ENCODE peak calls at places on chromosomes 2 and 18, in nine cellular contexts. S is breast epithelium; J is PC-9; E is tibial nerve; K is CD4-positive, alpha-beta T cell; C is testis; W is cardiac muscle cell; U is aorta; I is endothelial cell of umbilical vein. N is an unnamed sample.

GRCh38 chr2:102291221-102292075 is 19.9 kb upstream of the IL1RL1 start:
- DNase-seq in S (no peak), J (peak), E (no peak), K (no peak), C (peak), W (no peak), U (no peak), I (no peak), N (no peak)

GRCh38 chr2:61074100-61074499 is 8.4 kb downstream of the SANBR start:
- DNase-seq in S (no peak), J (no peak), E (no peak), K (no peak), C (no peak), W (no peak), U (no peak), I (no peak), N (no peak)

GRCh38 chr18:42915240-42915791 is 200.2 kb downstream of the RIT2 start:
- DNase-seq in S (no peak), J (no peak), E (no peak), K (no peak), C (no peak), W (no peak), U (no peak), I (no peak), N (no peak)

GRCh38 chr2:195710407-195710806 is 53.4 kb downstream of the SLC39A10 start:
- DNase-seq in S (no peak), J (no peak), E (no peak), K (no peak), C (no peak), W (peak), U (no peak), I (no peak), N (no peak)

GRCh38 chr2:105882920-105883319 is 138.2 kb downstream of the NCK2 start:
- DNase-seq in S (no peak), J (no peak), E (no peak), K (no peak), C (no peak), W (no peak), U (no peak), I (no peak), N (no peak)

GRCh38 chr18:9232977-9233376 is 96.4 kb downstream of the ANKRD12 start:
- DNase-seq in S (no peak), J (no peak), E (no peak), K (no peak), C (no peak), W (no peak), U (no peak), I (no peak), N (no peak)

GRCh38 chr2:104945211-104945610 is 91.3 kb downstream of the POU3F3 start:
- DNase-seq in S (no peak), J (no peak), E (no peak), K (no peak), C (no peak), W (no peak), U (no peak), I (no peak), N (no peak)

GRCh38 chr2:201754683-201755415 is 25.9 kb downstream of the ALS2 start:
- DNase-seq in S (no peak), J (no peak), E (no peak), K (no peak), C (no peak), W (no peak), U (no peak), I (no peak), N (no peak)

GRCh38 chr2:117785740-117786139 is 28.8 kb upstream of the DDX18 start:
- DNase-seq in S (no peak), J (peak), E (no peak), K (no peak), C (peak), W (peak), U (no peak), I (peak), N (no peak)

GRCh38 chr2:63861220-63861822 is 19.6 kb downstream of the UGP2 start:
- DNase-seq in S (no peak), J (no peak), E (peak), K (peak), C (peak), W (peak), U (no peak), I (peak), N (no peak)

GRCh38 chr2:47725808-47726207 is 57.1 kb upstream of the MSH6 start:
- DNase-seq in S (no peak), J (no peak), E (no peak), K (no peak), C (no peak), W (peak), U (no peak), I (no peak), N (no peak)

GRCh38 chr2:219165058-219165930 is 4.5 kb downstream of the SLC23A3 start:
- DNase-seq in S (no peak), J (no peak), E (no peak), K (no peak), C (no peak), W (no peak), U (no peak), I (no peak), N (no peak)

GRCh38 chr2:216034065-216034464 is 20.7 kb upstream of the MREG start:
- DNase-seq in S (peak), J (peak), E (peak), K (peak), C (peak), W (peak), U (peak), I (peak), N (no peak)

GRCh38 chr2:71950256-71951066 is 197.2 kb downstream of the CYP26B1 start:
- DNase-seq in S (no peak), J (no peak), E (peak), K (no peak), C (peak), W (peak), U (peak), I (no peak), N (no peak)

GRCh38 chr2:53530126-53530525 is 237.5 kb upstream of the CHAC2 start:
- DNase-seq in S (no peak), J (no peak), E (no peak), K (no peak), C (no peak), W (no peak), U (no peak), I (no peak), N (no peak)

GRCh38 chr18:54112356-54112755 is 112.1 kb downstream of the MBD2 start:
- DNase-seq in S (no peak), J (no peak), E (no peak), K (no peak), C (no peak), W (peak), U (no peak), I (no peak), N (no peak)

GRCh38 chr18:77066689-77067088 is 65.9 kb downstream of the MBP start:
- DNase-seq in S (no peak), J (no peak), E (no peak), K (no peak), C (no peak), W (no peak), U (no peak), I (no peak), N (no peak)

GRCh38 chr18:1052301-1052700 is 147.6 kb downstream of the ADCYAP1 start:
- DNase-seq in S (no peak), J (no peak), E (no peak), K (no peak), C (no peak), W (no peak), U (no peak), I (no peak), N (no peak)

GRCh38 chr2:238220892-238221521 is 17.5 kb upstream of the ILKAP start:
- DNase-seq in S (no peak), J (no peak), E (no peak), K (no peak), C (no peak), W (peak), U (no peak), I (no peak), N (no peak)

GRCh38 chr2:71535526-71535925 is 82.2 kb downstream of the DYSF start:
- DNase-seq in S (peak), J (no peak), E (no peak), K (no peak), C (no peak), W (no peak), U (no peak), I (no peak), N (no peak)

GRCh38 chr2:109195193-109196045 is 66.4 kb downstream of the SH3RF3 start:
- DNase-seq in S (peak), J (no peak), E (no peak), K (no peak), C (no peak), W (no peak), U (no peak), I (no peak), N (no peak)

DNA sequence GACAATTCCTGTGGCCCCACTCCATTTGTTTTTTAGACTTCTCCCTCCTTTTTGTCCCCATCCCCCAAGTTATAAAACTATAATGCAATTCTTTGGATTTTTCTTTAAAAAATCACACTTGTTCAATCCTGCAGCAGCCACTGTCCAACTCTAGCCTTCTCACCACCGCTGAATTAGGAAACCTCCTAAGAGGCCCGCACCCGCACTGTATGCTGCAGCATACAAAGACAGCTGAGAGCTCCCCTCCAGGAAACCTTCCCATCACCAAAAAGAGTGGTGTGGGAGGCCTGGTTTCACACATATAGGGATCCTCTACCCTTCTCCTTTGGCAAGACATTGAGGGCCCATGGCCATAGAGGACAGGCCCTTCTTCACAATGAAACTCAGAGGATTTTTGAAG is 2.9 kb downstream of the PCGF1 start:
- DNase-seq in S (no peak), J (no peak), E (no peak), K (no peak), C (no peak), W (no peak), U (no peak), I (no peak), N (no peak)
- H3K27ac ChIP-seq in S (peak), J (no peak), E (no peak), K (no peak), C (no peak), W (no peak), U (no peak), I (no peak), N (no peak)

GRCh38 chr2:217846321-217846743 is 156.5 kb downstream of the TNS1 start:
- DNase-seq in S (no peak), J (no peak), E (no peak), K (no peak), C (no peak), W (no peak), U (peak), I (no peak), N (no peak)
- H3K27ac ChIP-seq in S (peak), J (no peak), E (peak), K (no peak), C (no peak), W (no peak), U (no peak), I (no peak), N (no peak)

GRCh38 chr2:111117666-111118454 is 2.9 kb upstream of the BCL2L11 start:
- DNase-seq in S (no peak), J (no peak), E (no peak), K (no peak), C (no peak), W (peak), U (peak), I (peak), N (no peak)
- H3K27ac ChIP-seq in S (peak), J (no peak), E (peak), K (no peak), C (no peak), W (no peak), U (no peak), I (no peak), N (no peak)

GRCh38 chr2:112301973-112302372 is 26.6 kb downstream of the ZC3H6 start:
- DNase-seq in S (no peak), J (no peak), E (no peak), K (no peak), C (no peak), W (no peak), U (no peak), I (peak), N (no peak)

GRCh38 chr2:112301171-112301584 is 25.8 kb downstream of the ZC3H6 start:
- DNase-seq in S (no peak), J (no peak), E (no peak), K (no peak), C (no peak), W (peak), U (no peak), I (peak), N (no peak)

GRCh38 chr2:112305132-112305531 is 29.7 kb downstream of the ZC3H6 start:
- DNase-seq in S (no peak), J (no peak), E (no peak), K (no peak), C (no peak), W (no peak), U (no peak), I (no peak), N (no peak)

GRCh38 chr2:112304298-112304941 is 29.0 kb downstream of the ZC3H6 start:
- DNase-seq in S (no peak), J (no peak), E (no peak), K (no peak), C (no peak), W (no peak), U (no peak), I (no peak), N (no peak)
- H3K27ac ChIP-seq in S (no peak), J (no peak), E (no peak), K (no peak), C (no peak), W (no peak), U (peak), I (no peak), N (no peak)

GRCh38 chr2:42902939-42903709 is 110.7 kb upstream of the HAAO start:
- DNase-seq in S (no peak), J (no peak), E (no peak), K (no peak), C (no peak), W (no peak), U (no peak), I (no peak), N (no peak)

GRCh38 chr2:42905341-42906114 is 113.1 kb upstream of the HAAO start:
- DNase-seq in S (no peak), J (no peak), E (no peak), K (no peak), C (no peak), W (peak), U (peak), I (no peak), N (no peak)

GRCh38 chr2:42906115-42906556 is 113.8 kb upstream of the HAAO start:
- DNase-seq in S (no peak), J (no peak), E (no peak), K (no peak), C (no peak), W (no peak), U (no peak), I (no peak), N (no peak)

GRCh38 chr2:42903821-42904575 is 111.6 kb upstream of the HAAO start:
- DNase-seq in S (no peak), J (no peak), E (no peak), K (no peak), C (no peak), W (no peak), U (no peak), I (no peak), N (no peak)

GRCh38 chr2:42904576-42904876 is 112.1 kb upstream of the HAAO start:
- DNase-seq in S (no peak), J (no peak), E (no peak), K (no peak), C (no peak), W (no peak), U (no peak), I (no peak), N (no peak)
- H3K27ac ChIP-seq in S (peak), J (no peak), E (no peak), K (no peak), C (no peak), W (no peak), U (no peak), I (no peak), N (no peak)

GRCh38 chr2:97751752-97752151 is 38.4 kb downstream of the ZAP70 start:
- DNase-seq in S (no peak), J (peak), E (no peak), K (no peak), C (no peak), W (peak), U (no peak), I (no peak), N (no peak)
- H3K27ac ChIP-seq in S (no peak), J (peak), E (no peak), K (no peak), C (no peak), W (peak), U (no peak), I (no peak), N (no peak)

DNA sequence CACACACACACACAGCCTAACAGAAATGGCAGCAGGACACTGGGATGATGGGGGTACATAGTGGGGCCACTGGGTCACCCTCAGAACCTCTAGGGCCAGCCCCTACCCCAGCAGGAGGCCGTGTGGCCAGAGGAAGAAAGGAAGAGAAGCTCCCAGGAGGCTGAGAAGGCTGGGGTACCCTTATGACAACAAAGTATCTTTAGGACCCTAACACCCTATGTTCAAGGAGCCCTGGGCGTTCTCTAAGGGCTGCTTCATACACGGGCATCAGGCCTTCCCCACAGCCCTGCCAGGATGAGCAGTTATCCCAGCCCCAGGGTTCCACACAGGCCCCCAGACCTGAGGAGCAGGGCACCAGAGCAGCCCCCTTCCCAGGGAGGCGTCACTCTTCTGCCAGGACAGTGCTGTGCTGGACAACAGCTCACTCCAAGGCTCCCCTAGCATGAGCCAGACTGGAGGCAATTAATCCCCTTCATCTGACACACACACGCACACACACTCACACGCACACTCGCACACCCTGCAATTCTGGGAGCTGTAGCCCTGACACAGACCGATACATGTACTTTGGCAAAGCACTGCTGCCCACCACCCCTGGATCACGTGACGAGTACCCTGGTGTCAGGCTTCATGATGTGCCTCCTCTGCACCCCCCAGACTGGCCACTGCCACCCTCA is 163.6 kb downstream of the TNS1 start:
- DNase-seq in S (no peak), J (no peak), E (no peak), K (no peak), C (no peak), W (no peak), U (no peak), I (no peak), N (no peak)
- H3K27ac ChIP-seq in S (peak), J (no peak), E (peak), K (no peak), C (no peak), W (no peak), U (no peak), I (no peak), N (no peak)

GRCh38 chr18:62669225-62669624 is 46.1 kb upstream of the PHLPP1 start:
- DNase-seq in S (no peak), J (no peak), E (no peak), K (no peak), C (no peak), W (no peak), U (no peak), I (no peak), N (no peak)

GRCh38 chr18:62659698-62660097 is 55.6 kb upstream of the PHLPP1 start:
- DNase-seq in S (no peak), J (no peak), E (no peak), K (no peak), C (no peak), W (no peak), U (no peak), I (no peak), N (no peak)

GRCh38 chr18:62662799-62663173 is 52.6 kb upstream of the PHLPP1 start:
- DNase-seq in S (no peak), J (no peak), E (no peak), K (no peak), C (no peak), W (no peak), U (no peak), I (no peak), N (no peak)

GRCh38 chr18:62660741-62661140 is 54.6 kb upstream of the PHLPP1 start:
- DNase-seq in S (no peak), J (no peak), E (no peak), K (no peak), C (no peak), W (no peak), U (no peak), I (no peak), N (no peak)

GRCh38 chr18:62663731-62664336 is 51.5 kb upstream of the PHLPP1 start:
- DNase-seq in S (no peak), J (peak), E (no peak), K (no peak), C (no peak), W (peak), U (no peak), I (no peak), N (peak)
- H3K27ac ChIP-seq in S (no peak), J (peak), E (no peak), K (no peak), C (no peak), W (no peak), U (no peak), I (no peak), N (no peak)

GRCh38 chr2:206011795-206012194 is 74.2 kb downstream of the INO80D start:
- DNase-seq in S (no peak), J (no peak), E (no peak), K (no peak), C (no peak), W (no peak), U (no peak), I (peak), N (no peak)

DNA sequence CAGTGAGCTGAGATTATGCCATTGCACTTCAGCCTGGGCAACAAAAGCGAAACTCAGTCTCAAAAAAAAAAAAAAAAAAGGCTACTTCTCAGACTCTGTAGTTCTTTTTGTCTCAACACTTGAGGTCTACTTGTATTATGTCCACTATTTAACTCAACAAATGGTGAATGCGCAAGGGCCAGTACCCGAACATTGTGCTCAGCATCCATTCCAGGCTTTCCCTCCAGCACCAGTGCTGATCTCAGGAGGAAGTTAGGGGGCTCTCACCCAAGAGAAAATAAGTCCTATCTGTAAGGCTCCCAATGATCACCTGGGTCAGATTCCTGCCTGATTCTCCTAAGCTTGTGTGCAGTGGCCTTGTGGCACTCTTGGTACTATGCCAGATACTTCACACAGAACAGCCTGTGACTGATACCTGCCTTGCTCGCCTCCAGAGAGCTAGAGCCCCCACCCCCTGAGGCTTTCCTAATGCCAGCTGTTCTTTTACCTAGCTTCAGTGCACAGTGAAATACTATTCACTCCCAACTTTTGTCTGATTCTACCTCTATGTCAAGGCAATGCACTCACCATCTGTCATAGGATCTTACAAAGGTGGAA is 74.9 kb downstream of the INO80D start:
- DNase-seq in S (no peak), J (no peak), E (no peak), K (no peak), C (no peak), W (no peak), U (no peak), I (no peak), N (no peak)
- H3K27ac ChIP-seq in S (no peak), J (no peak), E (no peak), K (no peak), C (no peak), W (no peak), U (no peak), I (no peak), N (no peak)